ENCODE peak calls at places on chromosomes 16 and 17, in eight cellular contexts. G is AG04450; J is hypothalamus; V is EL; B is HT-29; W is sciatic nerve; C is CD4-positive, alpha-beta T cell; T is stimulated activated CD8-positive, alpha-beta memory T cell treated with anti-CD3 and anti-CD28 coated beads, Interleukin-15, amount 100 ng/mL, for 24 hours. R is an unnamed sample.

GRCh38 chr16:15484662-15485061 is 50.3 kb downstream of the BMERB1 start:
- DNase-seq in G (no peak), J (no peak), V (peak; percentile 49), B (no peak), W (no peak), C (no peak), T (no peak), R (no peak)

GRCh38 chr17:57130708-57131461 is 45.8 kb downstream of the AKAP1 start:
- DNase-seq in G (peak; percentile 46), J (peak; percentile 75), V (peak; percentile 76), B (peak; percentile 95), W (peak; percentile 92), C (peak; percentile 86), T (peak; percentile 46), R (peak; percentile 68)

GRCh38 chr17:74453665-74454196 is 12.7 kb upstream of the CD300A start:
- DNase-seq in G (no peak), J (no peak), V (peak; percentile 61), B (no peak), W (no peak), C (peak; percentile 33), T (peak; percentile 47), R (peak; percentile 82)

GRCh38 chr17:17682737-17683675 is 1.7 kb downstream of the RAI1 start:
- DNase-seq in G (peak; percentile 59), J (peak; percentile 54), V (peak; percentile 86), B (peak; percentile 52), W (peak; percentile 81), C (peak; percentile 15), T (peak; percentile 22), R (peak; percentile 61)

GRCh38 chr16:79418588-79418987 is 181.9 kb downstream of the MAF start:
- DNase-seq in G (no peak), J (no peak), V (no peak), B (no peak), W (no peak), C (no peak), T (no peak), R (no peak)

GRCh38 chr17:82257473-82257872 is 16.0 kb downstream of the CSNK1D start:
- DNase-seq in G (no peak), J (peak; percentile 31), V (no peak), B (no peak), W (no peak), C (no peak), T (peak; percentile 44), R (no peak)

GRCh38 chr17:81379523-81379942 is 15.7 kb upstream of the BAHCC1 start:
- DNase-seq in G (no peak), J (no peak), V (no peak), B (peak; percentile 92), W (no peak), C (no peak), T (no peak), R (no peak)

GRCh38 chr16:73232555-73233422 is 184.9 kb upstream of the ZFHX3 start:
- DNase-seq in G (peak; percentile 97), J (no peak), V (peak; percentile 97), B (peak; percentile 25), W (no peak), C (no peak), T (no peak), R (no peak)

GRCh38 chr16:85473909-85474640 is 139.0 kb upstream of the GSE1 start:
- DNase-seq in G (no peak), J (no peak), V (no peak), B (no peak), W (no peak), C (no peak), T (no peak), R (no peak)

GRCh38 chr16:84175351-84176081 is 11.3 kb downstream of the TAF1C start:
- DNase-seq in G (peak; percentile 21), J (no peak), V (no peak), B (peak; percentile 68), W (no peak), C (no peak), T (no peak), R (no peak)